ENCODE peak calls at places on chromosome 18, in five cellular contexts. Z, Y, V, R and G are unnamed samples.
A peak's percentile ranks its signal among the peaks of the same experiment; 100 is the strongest.

GRCh38 chr18:13435596-13436333 is 217.2 kb downstream of the LDLRAD4 start:
- DNase-seq in R (no peak), V (no peak), Y (peak; percentile 58), Z (no peak), G (no peak)

GRCh38 chr18:26568926-26569700 is 20.8 kb upstream of the KCTD1 start:
- DNase-seq in R (no peak), Z (no peak), V (no peak), Y (no peak), G (no peak)

GRCh38 chr18:56238576-56238975 is 399.8 kb downstream of the TXNL1 start:
- DNase-seq in R (no peak), Y (no peak), Z (no peak), V (no peak), G (no peak)

GRCh38 chr18:12895016-12895415 is 11.0 kb upstream of the PTPN2 start:
- DNase-seq in Y (no peak), R (no peak), V (no peak), Z (no peak), G (peak; percentile 66)

GRCh38 chr18:74530584-74530862 is 3.8 kb upstream of the CNDP1 start:
- DNase-seq in Z (no peak), R (no peak), V (no peak), Y (no peak), G (no peak)

GRCh38 chr18:75219684-75220083 is 9.1 kb downstream of the TSHZ1 start:
- DNase-seq in Z (no peak), Y (no peak), V (no peak), R (no peak), G (no peak)

GRCh38 chr18:10320848-10321247 is 133.6 kb upstream of the APCDD1 start:
- DNase-seq in Z (no peak), Y (peak; percentile 71), V (no peak), R (no peak), G (no peak)

GRCh38 chr18:62991389-62991788 is 276.0 kb downstream of the PHLPP1 start:
- DNase-seq in Y (no peak), Z (no peak), R (peak; percentile 37), V (no peak), G (no peak)

GRCh38 chr18:79754022-79754761 is 43.5 kb upstream of the KCNG2 start:
- DNase-seq in R (peak; percentile 69), Z (no peak), V (no peak), Y (no peak), G (peak; percentile 34)

GRCh38 chr18:77255426-77256105 is 5.9 kb downstream of the GALR1 start:
- DNase-seq in Y (no peak), V (no peak), Z (no peak), R (no peak), G (no peak)

GRCh38 chr18:10715791-10716190 is 190.0 kb downstream of the NAPG start:
- DNase-seq in R (no peak), Z (no peak), Y (peak; percentile 39), V (no peak), G (no peak)

GRCh38 chr18:13555192-13555591 is 171.2 kb downstream of the FAM210A start:
- DNase-seq in Y (no peak), V (no peak), Z (no peak), R (no peak), G (no peak)

GRCh38 chr18:53416985-53417384 is 807.5 kb downstream of the MBD2 start:
- DNase-seq in Y (no peak), V (no peak), Z (no peak), R (no peak), G (no peak)